ENCODE peak calls at places on chromosomes 12 and 14, in eight cellular contexts. J is stimulated activated CD8-positive, alpha-beta memory T cell treated with anti-CD3 and anti-CD28 coated beads, Interleukin-15, amount 100 ng/mL, for 24 hours; S is caudate nucleus; F is cardiac fibroblast; X is non-pigmented ciliary epithelial cell; R is stimulated activated CD4-positive, alpha-beta T cell treated with anti-CD3 and anti-CD28 coated beads, TNF-alpha, amount 100 ng/mL, for 1 hour; H is NCI-H748 treated with DMSO at 0.1 percent for 48 hours; V is mesendoderm. L is an unnamed sample.

GRCh38 chr14:59406454-59407245 is 58.5 kb downstream of the GPR135 start:
- DNase-seq in H (no peak), F (peak; percentile 91), R (no peak), J (no peak), S (no peak), V (peak; percentile 22), X (no peak), L (no peak)

GRCh38 chr12:25655702-25656101 is 102.6 kb upstream of the LMNTD1 start:
- DNase-seq in S (no peak), H (no peak), J (no peak), F (no peak), V (no peak), X (no peak), R (no peak), L (no peak)

GRCh38 chr14:65117795-65118746 is 15.8 kb upstream of the MAX start:
- DNase-seq in X (no peak), H (no peak), J (no peak), S (no peak), F (no peak), R (no peak), V (no peak), L (no peak)

GRCh38 chr12:65824314-65824563 is at the start of gene HMGA2:
- DNase-seq in F (peak; percentile 83), S (no peak), H (no peak), V (no peak), R (no peak), J (no peak), X (no peak), L (no peak)

GRCh38 chr14:63308723-63309317 is 9.9 kb downstream of the GPHB5 start:
- DNase-seq in F (peak; percentile 28), R (no peak), V (peak; percentile 70), X (no peak), J (no peak), H (peak; percentile 48), S (no peak), L (peak; percentile 9)

GRCh38 chr12:116520801-116521471 is 38.2 kb upstream of the MAP1LC3B2 start:
- DNase-seq in F (peak; percentile 77), S (no peak), V (peak; percentile 43), H (no peak), J (no peak), R (no peak), X (no peak), L (no peak)

GRCh38 chr12:47079365-47079893 is at the start of gene PCED1B:
- DNase-seq in F (peak; percentile 86), X (no peak), H (peak; percentile 24), R (peak; percentile 30), J (peak; percentile 21), V (peak; percentile 83), S (peak; percentile 29), L (peak; percentile 64)

GRCh38 chr14:27386391-27386790 is 788.6 kb upstream of the NOVA1 start:
- DNase-seq in R (no peak), V (no peak), J (no peak), S (no peak), F (no peak), X (no peak), H (no peak), L (no peak)

GRCh38 chr12:104833756-104834155 is 124.3 kb downstream of the SLC41A2 start:
- DNase-seq in R (no peak), V (no peak), J (no peak), S (no peak), F (no peak), X (no peak), H (no peak), L (no peak)

GRCh38 chr12:55188974-55189556 is 31.8 kb upstream of the OR10A7 start:
- DNase-seq in R (no peak), X (peak; percentile 56), H (peak; percentile 85), V (peak; percentile 78), S (no peak), J (no peak), F (peak; percentile 85), L (peak; percentile 55)

GRCh38 chr12:10965511-10965910 is 21.2 kb downstream of the TAS2R50 start:
- DNase-seq in S (no peak), R (no peak), J (no peak), X (no peak), V (no peak), F (peak; percentile 12), H (no peak), L (no peak)

GRCh38 chr12:4320859-4321701 is at the start of gene TIGAR:
- DNase-seq in J (peak; percentile 83), H (peak; percentile 72), R (peak; percentile 67), F (peak; percentile 95), X (peak; percentile 56), V (peak; percentile 99), S (peak; percentile 94), L (peak; percentile 89)

GRCh38 chr12:57451233-57451778 is 3.8 kb upstream of the INHBE start:
- DNase-seq in R (no peak), X (no peak), J (no peak), H (no peak), F (no peak), S (no peak), V (no peak), L (no peak)

GRCh38 chr12:92702754-92703679 is at the start of gene PLEKHG7:
- DNase-seq in F (no peak), S (no peak), H (no peak), J (no peak), X (no peak), R (no peak), V (no peak), L (no peak)

GRCh38 chr14:96160913-96161310 is 43.7 kb upstream of the BDKRB2 start:
- DNase-seq in H (no peak), R (no peak), S (no peak), J (no peak), X (no peak), V (no peak), F (no peak), L (no peak)

L was measured in DMS153.